ENCODE peak calls at places on chromosomes 7 and 10, in six cellular contexts. Y is aorta, U is adipocyte, M is neural progenitor cell, T is tibial artery, K is testis. H is an unnamed sample.

GRCh38 chr10:85936180-85936579 is 430.4 kb downstream of the GRID1 start:
- DNase-seq in Y (no peak), U (no peak), M (no peak), T (no peak), K (no peak), H (no peak)

GRCh38 chr7:120926943-120927346 is 23.6 kb upstream of the ING3 start:
- DNase-seq in Y (no peak), U (no peak), M (no peak), T (no peak), K (no peak), H (no peak)

GRCh38 chr7:25894002-25894901 is 257.7 kb upstream of the NFE2L3 start:
- DNase-seq in Y (no peak), U (no peak), M (peak; percentile 58), T (no peak), K (peak; percentile 37), H (peak; percentile 37)

GRCh38 chr10:78396754-78397153 is 363.1 kb downstream of the RPS24 start:
- DNase-seq in Y (no peak), U (no peak), M (no peak), T (no peak), K (no peak), H (no peak)

GRCh38 chr7:30468791-30469190 is 9.8 kb downstream of the NOD1 start:
- DNase-seq in Y (no peak), U (peak; percentile 36), M (no peak), T (no peak), K (peak; percentile 30), H (no peak)

GRCh38 chr10:30248728-30249127 is 100.3 kb downstream of the MTPAP start:
- DNase-seq in Y (no peak), U (no peak), M (no peak), T (no peak), K (no peak), H (no peak)

GRCh38 chr7:1460757-1461639 is 1.7 kb upstream of the MICALL2 start:
- DNase-seq in Y (peak; percentile 88), U (no peak), M (peak; percentile 50), T (peak; percentile 63), K (peak; percentile 46), H (no peak)

GRCh38 chr7:63012633-63013183 is 985.9 kb upstream of the ZNF722 start:
- DNase-seq in Y (no peak), U (no peak), M (no peak), T (no peak), K (no peak), H (no peak)

GRCh38 chr7:80552304-80552703 is 40.4 kb upstream of the GNAT3 start:
- DNase-seq in Y (no peak), U (no peak), M (no peak), T (no peak), K (no peak), H (no peak)

GRCh38 chr7:69782917-69783684 is 184.8 kb downstream of the AUTS2 start:
- DNase-seq in Y (no peak), U (no peak), M (no peak), T (peak; percentile 46), K (peak; percentile 74), H (no peak)

GRCh38 chr7:48035967-48036478 is 680 bp downstream of the C7orf57 start:
- DNase-seq in Y (peak; percentile 80), U (peak; percentile 62), M (peak; percentile 65), T (no peak), K (peak; percentile 37), H (no peak)

GRCh38 chr10:1048349-1048731 is 579 bp downstream of the IDI1 start:
- DNase-seq in Y (peak; percentile 84), U (peak; percentile 75), M (no peak), T (peak; percentile 31), K (peak; percentile 51), H (peak; percentile 87)

GRCh38 chr10:114142018-114142417 is 32.0 kb downstream of the CCDC186 start:
- DNase-seq in Y (no peak), U (no peak), M (no peak), T (no peak), K (no peak), H (no peak)

GRCh38 chr7:32108651-32109050 is 38.4 kb upstream of the PDE1C start:
- DNase-seq in Y (no peak), U (no peak), M (no peak), T (no peak), K (no peak), H (no peak)

GRCh38 chr10:113620486-113620885 is 43.4 kb downstream of the NRAP start:
- DNase-seq in Y (no peak), U (no peak), M (peak; percentile 66), T (no peak), K (no peak), H (no peak)

GRCh38 chr7:74044366-74045350 is 16.7 kb downstream of the ELN start:
- DNase-seq in Y (peak; percentile 74), U (no peak), M (no peak), T (no peak), K (no peak), H (no peak)

GRCh38 chr7:66353547-66353946 is 148.4 kb downstream of the TPST1 start:
- DNase-seq in Y (no peak), U (peak; percentile 61), M (no peak), T (no peak), K (no peak), H (no peak)

GRCh38 chr7:155758348-155758747 is 53.9 kb downstream of the SHH start:
- DNase-seq in Y (no peak), U (no peak), M (peak; percentile 58), T (no peak), K (no peak), H (no peak)

GRCh38 chr10:100969175-100970075 is at the start of gene SEMA4G:
- DNase-seq in Y (peak; percentile 85), U (peak; percentile 65), M (peak; percentile 88), T (no peak), K (peak; percentile 58), H (peak; percentile 39)

GRCh38 chr7:115632636-115633035 is 397.9 kb downstream of the TFEC start:
- DNase-seq in Y (no peak), U (no peak), M (no peak), T (no peak), K (no peak), H (no peak)

GRCh38 chr7:142632291-142633134 is 116.8 kb upstream of the PRSS1 start:
- DNase-seq in Y (no peak), U (peak; percentile 89), M (peak; percentile 78), T (no peak), K (peak; percentile 82), H (peak; percentile 68)

GRCh38 chr7:138459300-138460175 is 521 bp upstream of the TRIM24 start:
- DNase-seq in Y (no peak), U (peak; percentile 99), M (peak; percentile 99), T (peak; percentile 96), K (peak; percentile 99), H (peak; percentile 98)

GRCh38 chr7:90965211-90965610 is 299.0 kb upstream of the FZD1 start:
- DNase-seq in Y (no peak), U (no peak), M (no peak), T (no peak), K (no peak), H (no peak)

GRCh38 chr7:97818066-97818663 is 54.0 kb downstream of the ASNS start:
- DNase-seq in Y (no peak), U (no peak), M (no peak), T (no peak), K (no peak), H (no peak)

GRCh38 chr7:150940446-150941102 is 37.5 kb downstream of the KCNH2 start:
- DNase-seq in Y (peak; percentile 36), U (no peak), M (no peak), T (peak; percentile 1), K (no peak), H (no peak)

GRCh38 chr10:6838118-6838517 is 258.0 kb upstream of the PRKCQ start:
- DNase-seq in Y (no peak), U (no peak), M (no peak), T (no peak), K (no peak), H (no peak)

GRCh38 chr7:44292876-44293560 is 32.4 kb downstream of the CAMK2B start:
- DNase-seq in Y (peak; percentile 46), U (no peak), M (peak; percentile 1), T (peak; percentile 3), K (peak; percentile 1), H (no peak)

GRCh38 chr10:73827346-73828089 is 16.1 kb upstream of the NDST2 start:
- DNase-seq in Y (no peak), U (peak; percentile 45), M (no peak), T (no peak), K (no peak), H (no peak)
- H3K4me3 ChIP-seq in Y (no peak overlapping the region), U (no peak overlapping the region), M (no peak overlapping the region), T (no peak overlapping the region), K (no peak overlapping the region), H (no peak overlapping the region)

GRCh38 chr10:49415846-49416245 is 20.0 kb upstream of the DRGX start:
- DNase-seq in Y (no peak), U (no peak), M (no peak), T (no peak), K (no peak), H (no peak)

GRCh38 chr10:49417311-49418052 is 21.6 kb upstream of the DRGX start:
- DNase-seq in Y (no peak), U (no peak), M (no peak), T (no peak), K (no peak), H (no peak)

GRCh38 chr10:49418328-49418727 is 22.4 kb upstream of the DRGX start:
- DNase-seq in Y (no peak), U (no peak), M (no peak), T (no peak), K (no peak), H (no peak)

GRCh38 chr10:49419005-49419404 is 23.1 kb upstream of the DRGX start:
- DNase-seq in Y (no peak), U (no peak), M (no peak), T (no peak), K (no peak), H (no peak)

DNA sequence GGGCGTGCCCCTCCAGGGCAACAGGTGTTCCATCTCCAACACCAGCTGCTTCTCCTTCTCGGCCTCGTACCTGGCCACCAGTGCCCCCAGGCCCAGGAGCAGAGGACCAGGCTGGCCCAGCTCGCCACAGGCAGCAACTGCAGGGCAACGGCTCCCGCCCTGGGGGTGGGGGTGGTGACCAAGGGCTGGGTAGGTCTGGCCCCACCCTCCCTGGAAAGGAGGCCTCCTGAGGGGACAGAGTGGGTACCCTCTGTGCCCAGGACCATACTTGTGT is 22.1 kb upstream of the DRGX start:
- DNase-seq in Y (no peak), U (no peak), M (no peak), T (no peak), K (no peak), H (no peak)
- H3K4me1 ChIP-seq in Y (no peaks in the 10 kb centered on the region), U (peaks cover 3% of the 10 kb centered on the region), M (no peaks in the 10 kb centered on the region), T (no peaks in the 10 kb centered on the region), K (no peaks in the 10 kb centered on the region), H (no peaks in the 10 kb centered on the region)

DNA sequence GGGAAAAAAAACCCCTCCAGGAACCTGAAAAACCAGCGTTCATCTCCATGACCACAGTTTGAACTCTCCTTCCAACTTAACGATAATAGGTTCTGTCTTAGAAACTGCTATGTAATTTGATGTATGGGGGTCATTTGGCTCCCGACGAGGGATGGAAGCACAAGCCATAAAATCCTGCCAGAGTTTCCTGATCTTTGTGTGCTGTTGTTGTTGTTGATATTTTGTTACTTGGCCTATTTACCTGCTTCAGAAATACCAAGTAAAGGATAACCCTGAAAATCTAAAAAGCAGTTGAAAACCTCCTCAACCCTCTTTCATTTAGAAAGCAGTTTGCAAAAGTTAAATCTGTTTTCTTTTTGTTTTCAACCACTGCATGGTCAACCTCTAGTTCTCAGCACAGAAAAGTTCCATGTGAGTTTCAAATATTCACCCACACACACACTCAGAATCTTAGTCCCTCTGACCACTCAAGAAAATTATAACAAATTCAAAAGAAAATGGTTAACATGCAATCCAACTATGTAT is 9.3 kb upstream of the HOXA2 start:
- DNase-seq in Y (no peak), U (no peak), M (no peak), T (no peak), K (no peak), H (no peak)
- H3K4me3 ChIP-seq in Y (peak overlapping the region; percentile 32), U (peak overlapping the region; percentile 66), M (no peak overlapping the region), T (peak overlapping the region; percentile 39), K (no peak overlapping the region), H (no peak overlapping the region)

GRCh38 chr10:75032813-75033212 is 78.6 kb upstream of the SAMD8 start:
- DNase-seq in Y (no peak), U (no peak), M (no peak), T (no peak), K (peak; percentile 10), H (no peak)
- H3K4me1 ChIP-seq in Y (no peaks in the 10 kb centered on the region), U (no peaks in the 10 kb centered on the region), M (no peaks in the 10 kb centered on the region), T (no peaks in the 10 kb centered on the region), K (peaks cover 5% of the 10 kb centered on the region), H (peaks cover 6% of the 10 kb centered on the region)

H was measured in CD4-positive, alpha-beta memory T cell.